ENCODE peak calls at places on chromosome 13, in four cellular contexts. S is thoracic aorta, J is astrocyte of the cerebellum, E is lower lobe of right lung. F is an unnamed sample.

GRCh38 chr13:20001351-20001750 is 42.8 kb downstream of the ZMYM2 start:
- DNase-seq in S (no peak), J (no peak), E (no peak), F (no peak)

GRCh38 chr13:42883771-42884170 is 102.4 kb downstream of the FAM216B start:
- DNase-seq in S (no peak), J (no peak), E (no peak), F (peak)

GRCh38 chr13:75579529-75579928 is 29.9 kb downstream of the UCHL3 start:
- DNase-seq in S (no peak), J (no peak), E (no peak), F (no peak)

GRCh38 chr13:109647046-109647445 is 139.3 kb downstream of the IRS2 start:
- DNase-seq in S (no peak), J (no peak), E (no peak), F (no peak)

GRCh38 chr13:32164622-32165268 is 133.2 kb downstream of the FRY start:
- DNase-seq in S (no peak), J (peak), E (no peak), F (peak)

GRCh38 chr13:108044929-108045328 is 170.4 kb downstream of the LIG4 start:
- DNase-seq in S (no peak), J (no peak), E (no peak), F (no peak)

GRCh38 chr13:42258747-42259146 is 13.2 kb upstream of the AKAP11 start:
- DNase-seq in S (no peak), J (no peak), E (no peak), F (no peak)

GRCh38 chr13:43414111-43414510 is 372.7 kb downstream of the ENOX1 start:
- DNase-seq in S (no peak), J (no peak), E (no peak), F (no peak)

GRCh38 chr13:80388506-80388905 is 47.6 kb upstream of the SPRY2 start:
- DNase-seq in S (no peak), J (no peak), E (no peak), F (no peak)

GRCh38 chr13:43804461-43805070 is 17.8 kb upstream of the ENOX1 start:
- DNase-seq in S (no peak), J (peak), E (no peak), F (no peak)

GRCh38 chr13:59680429-59681024 is 483.2 kb downstream of the DIAPH3 start:
- DNase-seq in S (no peak), J (peak), E (no peak), F (no peak)

GRCh38 chr13:22027561-22027960 is 356.7 kb downstream of the FGF9 start:
- DNase-seq in S (no peak), J (no peak), E (no peak), F (no peak)

GRCh38 chr13:104855581-104855980 is 1679.9 kb downstream of the EFNB2 start:
- DNase-seq in S (no peak), J (no peak), E (no peak), F (no peak)

GRCh38 chr13:76222511-76222910 is 586.4 kb downstream of the LMO7 start:
- DNase-seq in S (no peak), J (no peak), E (no peak), F (no peak)

GRCh38 chr13:74667656-74668055 is 533.5 kb upstream of the KLF12 start:
- DNase-seq in S (no peak), J (no peak), E (no peak), F (no peak)

GRCh38 chr13:43537124-43537523 is 249.6 kb downstream of the ENOX1 start:
- DNase-seq in S (no peak), J (no peak), E (no peak), F (no peak)

GRCh38 chr13:109734002-109734785 is 52.2 kb downstream of the IRS2 start:
- DNase-seq in S (no peak), J (no peak), E (no peak), F (no peak)

GRCh38 chr13:109243311-109243951 is 543.0 kb downstream of the IRS2 start:
- DNase-seq in S (no peak), J (peak), E (no peak), F (peak)

GRCh38 chr13:39779337-39780270 is 124.1 kb downstream of the COG6 start:
- DNase-seq in S (no peak), J (no peak), E (no peak), F (no peak)

GRCh38 chr13:41454170-41454569 is 3.2 kb upstream of the RGCC start:
- DNase-seq in S (no peak), J (no peak), E (no peak), F (no peak)

GRCh38 chr13:31264146-31264545 is 64.4 kb downstream of the B3GLCT start:
- DNase-seq in S (no peak), J (no peak), E (no peak), F (no peak)

GRCh38 chr13:52849727-52850395 is 1.4 kb upstream of the PCDH8 start:
- DNase-seq in S (no peak), J (no peak), E (no peak), F (no peak)

GRCh38 chr13:96020155-96020575 is 33.0 kb downstream of the UGGT2 start:
- DNase-seq in S (no peak), J (peak), E (no peak), F (peak)

GRCh38 chr13:75847588-75847987 is 211.5 kb downstream of the LMO7 start:
- DNase-seq in S (no peak), J (no peak), E (no peak), F (no peak)

GRCh38 chr13:92572190-92572589 is 654.4 kb upstream of the GPC6 start:
- DNase-seq in S (no peak), J (no peak), E (no peak), F (no peak)

GRCh38 chr13:67146523-67147130 is 83.5 kb downstream of the PCDH9 start:
- DNase-seq in S (no peak), J (no peak), E (no peak), F (no peak)

DNA sequence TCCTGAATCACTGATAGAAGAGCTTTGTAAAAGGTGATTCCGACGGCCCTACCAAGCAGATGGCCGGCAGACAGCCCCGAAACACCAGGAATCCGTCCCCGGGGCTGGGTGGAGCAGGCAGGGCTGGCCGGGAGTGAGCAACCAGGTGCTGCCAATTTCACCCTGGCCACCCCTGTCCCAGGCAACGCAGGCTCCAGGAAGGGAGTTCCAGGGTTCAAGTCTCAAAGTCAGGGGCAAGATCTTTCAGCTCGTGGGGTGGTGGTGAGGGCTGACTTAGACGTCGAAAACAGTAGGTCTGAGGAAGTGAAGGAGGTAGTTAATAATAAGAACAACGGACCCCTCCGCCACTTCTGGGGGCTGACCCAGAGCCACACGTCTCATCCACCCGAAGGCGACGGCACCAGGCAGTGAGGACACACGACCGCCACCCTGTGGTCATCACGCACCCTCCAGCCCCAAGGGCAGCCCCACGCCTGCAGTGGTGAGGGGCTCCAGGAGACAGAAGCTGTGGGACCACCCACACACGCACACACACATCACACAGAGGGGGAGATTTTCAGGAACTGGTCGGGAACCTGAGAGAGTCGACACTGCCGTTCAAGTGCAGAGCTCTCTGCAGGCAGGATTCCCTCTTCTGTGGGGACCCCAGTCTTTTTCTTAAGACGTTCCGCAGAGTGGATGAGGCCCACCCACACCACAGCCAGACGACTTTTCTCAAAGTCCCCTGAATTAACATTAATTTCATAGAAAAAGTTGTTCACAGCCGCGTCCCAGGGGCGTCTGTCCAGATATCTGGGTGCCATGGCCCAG is 67.2 kb downstream of the SPACA7 start:
- DNase-seq in S (no peak), J (no peak), E (no peak), F (no peak)
- TF ChIP-seq CTCF in S (no peak), J (peak), E (no peak), F (peak)

DNA sequence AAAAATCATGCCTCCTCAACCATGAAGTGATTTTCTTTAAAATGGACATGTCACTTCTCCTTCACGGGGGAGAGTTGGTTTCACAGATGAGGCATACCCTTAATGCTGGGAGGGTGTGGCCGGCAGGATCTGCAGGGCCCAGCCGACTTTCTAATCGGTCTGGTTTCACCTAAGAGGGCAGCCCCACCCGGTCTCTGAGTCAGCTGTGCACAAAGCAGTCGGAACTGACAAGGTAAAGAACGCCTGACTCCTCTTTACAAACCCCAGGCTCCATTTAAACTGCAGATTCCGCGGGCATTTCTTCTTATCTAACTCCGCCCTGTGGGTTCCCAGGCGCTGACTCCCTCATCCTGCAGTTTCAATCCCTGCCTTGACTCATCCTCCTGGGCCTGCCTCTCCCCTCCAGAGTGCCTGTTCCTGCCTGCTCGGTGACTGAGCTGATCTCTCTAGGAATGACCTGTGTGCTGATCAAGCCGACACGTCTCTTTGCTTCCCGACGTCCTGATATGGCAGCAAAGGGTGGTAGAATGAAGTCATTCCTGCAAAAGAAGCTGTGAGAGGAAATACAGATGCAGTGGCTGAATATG is 63.4 kb downstream of the EFNB2 start:
- DNase-seq in S (peak), J (peak), E (no peak), F (peak)
- H3K4me3 ChIP-seq in S (peak), J (peak), E (peak), F (no peak)

DNA sequence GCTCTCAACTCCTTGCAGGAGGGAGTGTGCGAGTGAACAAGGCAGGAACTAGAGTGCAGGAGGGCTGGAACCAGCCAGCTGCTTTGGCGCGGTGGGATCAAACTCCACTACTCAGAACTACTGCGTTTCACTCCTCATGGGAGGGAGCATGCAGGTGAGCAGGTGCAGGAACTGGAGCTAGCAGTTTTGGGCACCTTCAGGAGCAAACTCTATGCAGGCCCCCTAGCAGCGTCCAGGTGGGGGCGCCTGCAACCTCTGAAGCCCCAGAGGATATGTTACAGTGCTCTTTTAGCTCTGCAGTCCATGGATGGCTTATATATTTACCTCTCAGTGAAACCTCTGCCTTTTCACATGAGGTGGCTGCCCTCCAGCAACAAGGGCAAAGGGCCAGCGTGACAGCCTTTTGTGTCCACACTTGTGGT is 1303.4 kb downstream of the PCDH9 start:
- DNase-seq in S (no peak), J (no peak), E (no peak), F (no peak)
- TF ChIP-seq CTCF in S (peak), J (no peak), E (peak), F (peak)

DNA sequence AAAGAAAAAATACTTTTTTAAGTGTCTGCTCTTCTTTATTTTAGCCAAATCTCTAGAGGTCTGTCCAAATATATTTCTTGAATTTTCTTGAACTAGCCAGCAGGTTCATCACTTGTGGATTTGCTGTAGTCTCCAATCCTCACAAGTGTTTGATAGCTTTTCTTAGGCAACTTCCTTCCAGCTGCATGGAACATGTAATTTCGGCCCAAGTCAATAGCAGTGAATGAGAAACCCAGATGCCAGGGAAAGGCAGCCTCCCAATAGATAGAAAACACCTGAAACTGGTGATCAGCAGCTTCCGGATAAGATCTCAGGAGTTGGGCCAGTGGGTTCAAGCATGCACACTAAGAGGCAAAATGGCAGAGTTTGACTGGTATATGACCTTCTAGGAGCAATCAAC is 15.5 kb upstream of the RNASEH2B start:
- DNase-seq in S (no peak), J (no peak), E (no peak), F (no peak)
- H3K4me3 ChIP-seq in S (no peak), J (no peak), E (no peak), F (no peak)

DNA sequence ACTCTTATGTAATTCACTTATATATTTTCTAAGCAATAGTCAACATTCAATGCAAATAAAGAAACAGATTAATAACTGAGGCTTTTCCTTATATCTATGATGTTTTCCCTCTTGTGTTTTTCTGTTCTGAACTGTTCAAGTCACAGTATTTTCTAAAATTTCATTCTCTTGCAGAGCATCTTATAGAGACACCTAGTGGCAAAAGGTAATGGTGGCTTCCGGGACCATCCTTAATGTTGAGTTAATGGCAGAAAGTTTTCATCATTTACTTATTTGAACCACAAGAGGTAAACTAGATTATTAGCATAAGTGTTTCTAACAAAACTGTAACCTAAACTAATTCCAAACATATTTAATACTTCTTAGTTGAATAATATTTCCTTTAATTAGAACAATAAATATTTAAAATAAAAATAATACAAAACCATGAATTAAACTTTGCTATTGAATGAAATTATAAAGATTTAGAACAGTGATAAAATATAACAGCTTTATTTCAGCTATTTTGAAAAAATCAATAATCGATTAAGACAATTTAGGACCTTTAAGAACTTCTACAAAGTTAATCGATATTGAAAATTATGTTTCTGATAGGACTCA is 1.7 kb upstream of the SLITRK5 start:
- DNase-seq in S (no peak), J (peak), E (no peak), F (no peak)
- TF ChIP-seq CTCF in S (no peak), J (peak), E (peak), F (peak)

DNA sequence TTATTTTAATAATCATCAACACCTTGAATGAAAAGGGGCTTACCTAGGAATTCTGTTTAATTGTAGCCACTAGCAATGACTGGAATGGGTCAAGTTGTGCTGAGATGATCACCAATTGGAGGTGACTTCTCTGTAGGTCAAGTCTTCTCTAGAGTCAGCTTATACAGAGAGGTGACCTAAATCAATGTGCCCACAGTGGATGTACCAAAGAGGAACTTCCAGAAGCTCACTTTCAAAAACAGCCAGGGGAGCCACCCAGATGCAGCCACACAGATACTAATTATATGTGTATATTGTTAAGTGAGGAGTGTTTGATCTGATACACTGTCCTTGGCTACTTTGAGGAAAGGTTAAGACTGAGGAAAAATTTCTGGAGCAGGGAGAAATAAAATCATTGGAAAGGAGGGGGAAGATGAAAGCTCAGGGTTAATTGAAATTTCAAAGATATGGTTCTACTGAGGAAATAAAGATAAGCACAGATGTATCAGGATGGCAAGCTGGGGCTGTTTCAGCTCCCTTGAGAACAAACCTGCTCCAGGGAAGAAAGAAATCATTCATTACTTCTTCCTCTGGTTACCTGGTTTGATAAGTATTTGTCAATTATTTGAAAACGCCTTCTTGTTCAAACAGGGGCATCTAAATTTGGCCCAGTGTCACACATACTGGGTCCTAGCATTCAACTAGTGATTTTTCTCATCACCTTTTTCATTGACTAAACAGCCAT is 5.1 kb downstream of the GPR183 start:
- DNase-seq in S (no peak), J (no peak), E (no peak), F (no peak)
- H3K4me3 ChIP-seq in S (no peak), J (no peak), E (no peak), F (no peak)

GRCh38 chr13:27270594-27271520 is at the start of gene RASL11A:
- DNase-seq in S (peak), J (peak), E (peak), F (no peak)
- TF ChIP-seq CTCF in S (peak), J (peak), E (peak), F (peak)

GRCh38 chr13:90427322-90428272 is 919.9 kb upstream of the MIR17HG start:
- DNase-seq in S (no peak), J (no peak), E (no peak), F (no peak)

GRCh38 chr13:90430127-90430526 is 917.4 kb upstream of the MIR17HG start:
- DNase-seq in S (no peak), J (no peak), E (no peak), F (no peak)

GRCh38 chr13:90428522-90429210 is 918.8 kb upstream of the MIR17HG start:
- DNase-seq in S (no peak), J (no peak), E (no peak), F (no peak)
- H3K4me3 ChIP-seq in S (no peak), J (no peak), E (no peak), F (no peak)

F was measured in HFF-Myc.